ENCODE peak calls at places on chromosomes 12 and 14, in four cellular contexts. T, I, L and W are unnamed samples. For H3K9me3 and H3K4me1, the result is how much of the 10 kb centered on the place peaks cover.

GRCh38 chr14:27315477-27315876 is 717.6 kb upstream of the NOVA1 start:
- DNase-seq in T (no peak), I (no peak), L (no peak), W (no peak)

GRCh38 chr12:29702222-29702621 is 81.5 kb downstream of the TMTC1 start:
- DNase-seq in T (no peak), I (no peak), L (no peak), W (no peak)

GRCh38 chr14:75258803-75259509 is 19.7 kb upstream of the FOS start:
- DNase-seq in T (peak), I (peak), L (peak), W (peak)

GRCh38 chr12:107106241-107107025 is 13.1 kb upstream of the CRY1 start:
- DNase-seq in T (no peak), I (no peak), L (no peak), W (no peak)

GRCh38 chr12:78671295-78671694 is 193.3 kb upstream of the SYT1 start:
- DNase-seq in T (no peak), I (no peak), L (no peak), W (no peak)

GRCh38 chr14:54653764-54654469 is 87.0 kb downstream of the SAMD4A start:
- DNase-seq in T (no peak), I (no peak), L (peak), W (no peak)

GRCh38 chr12:74393265-74393664 is 144.4 kb upstream of the ATXN7L3B start:
- DNase-seq in T (no peak), I (no peak), L (no peak), W (no peak)

GRCh38 chr12:66775941-66776340 is 97.1 kb upstream of the GRIP1 start:
- DNase-seq in T (no peak), I (no peak), L (no peak), W (no peak)

GRCh38 chr12:115791331-115791730 is 486.2 kb downstream of the MED13L start:
- DNase-seq in T (no peak), I (no peak), L (peak), W (no peak)

DNA sequence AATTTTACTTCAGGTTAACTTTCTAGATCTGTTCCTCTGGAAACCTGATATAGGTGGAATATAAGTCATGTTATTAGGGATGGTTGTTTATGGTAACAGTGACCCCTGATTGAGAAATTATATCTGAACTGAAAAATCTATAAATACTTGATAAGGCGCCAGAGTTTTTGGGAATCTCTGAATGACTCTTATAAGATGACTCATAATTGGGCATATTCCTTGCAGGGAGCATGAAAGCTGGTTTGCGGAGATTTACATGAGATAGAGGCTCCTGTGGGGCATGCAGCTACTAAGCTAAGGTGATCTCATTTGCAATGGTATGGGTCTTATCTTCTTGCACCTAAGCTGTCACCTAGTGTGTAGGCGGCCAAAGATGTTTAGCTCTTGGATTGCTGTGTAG is 12.2 kb downstream of the SPX start:
- DNase-seq in T (no peak), I (no peak), L (no peak), W (no peak)
- H3K9me3 ChIP-seq in T (under half), I (under half), L (under half), W (under half)

GRCh38 chr12:124876171-124876570 is 12.5 kb upstream of the SCARB1 start:
- DNase-seq in T (no peak), I (no peak), L (no peak), W (no peak)
- H3K4me1 ChIP-seq in T (under half), I (under half), L (under half), W (under half)

DNA sequence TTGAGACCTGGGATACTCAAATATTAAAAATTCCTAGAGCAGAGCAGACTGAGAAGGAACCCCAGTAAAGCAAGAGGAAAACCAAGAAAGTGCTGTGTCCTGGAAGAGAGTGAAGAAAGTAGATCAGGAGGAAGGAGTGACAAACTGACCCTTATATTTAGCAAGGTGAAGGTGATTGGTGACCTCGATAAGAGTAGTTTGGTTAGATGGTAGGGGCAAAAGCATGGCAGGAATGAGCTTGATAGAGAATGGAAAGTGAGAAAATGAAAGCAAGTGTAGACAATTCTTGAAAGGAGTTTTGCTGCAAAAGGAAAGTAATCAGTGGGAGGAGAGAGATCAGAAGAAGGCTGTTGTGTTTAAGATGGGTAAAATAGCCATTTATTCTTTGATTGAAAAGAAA is 51.1 kb downstream of the RASSF8 start:
- DNase-seq in T (no peak), I (no peak), L (no peak), W (no peak)
- H3K27ac ChIP-seq in T (no peak), I (no peak), L (peak), W (no peak)

DNA sequence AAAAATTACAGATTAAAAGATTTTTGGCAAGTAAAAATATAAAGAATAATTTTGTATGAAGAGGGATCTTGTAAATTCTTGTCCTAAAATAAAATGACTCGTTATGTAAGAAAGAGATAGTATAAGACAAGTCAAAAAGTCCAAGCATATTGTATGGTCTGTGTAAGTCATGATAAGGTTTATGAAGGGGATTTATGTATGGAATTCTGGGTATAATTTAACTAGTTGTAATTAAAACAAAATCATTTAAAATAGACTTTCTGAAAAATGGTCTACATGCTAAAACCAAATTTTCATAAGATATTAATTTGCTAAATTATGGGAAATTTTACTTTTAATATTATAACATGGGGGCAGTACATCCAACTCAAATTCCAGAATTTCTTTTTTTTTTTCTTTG is 17.6 kb upstream of the PEX5 start:
- DNase-seq in T (no peak), I (no peak), L (no peak), W (no peak)
- H3K9me3 ChIP-seq in T (under half), I (under half), L (under half), W (under half)

GRCh38 chr12:113174461-113175384 is 10.6 kb downstream of the DDX54 start:
- DNase-seq in T (peak), I (peak), L (peak), W (peak)
- H3K4me1 ChIP-seq in T (under half), I (under half), L (under half), W (under half)

DNA sequence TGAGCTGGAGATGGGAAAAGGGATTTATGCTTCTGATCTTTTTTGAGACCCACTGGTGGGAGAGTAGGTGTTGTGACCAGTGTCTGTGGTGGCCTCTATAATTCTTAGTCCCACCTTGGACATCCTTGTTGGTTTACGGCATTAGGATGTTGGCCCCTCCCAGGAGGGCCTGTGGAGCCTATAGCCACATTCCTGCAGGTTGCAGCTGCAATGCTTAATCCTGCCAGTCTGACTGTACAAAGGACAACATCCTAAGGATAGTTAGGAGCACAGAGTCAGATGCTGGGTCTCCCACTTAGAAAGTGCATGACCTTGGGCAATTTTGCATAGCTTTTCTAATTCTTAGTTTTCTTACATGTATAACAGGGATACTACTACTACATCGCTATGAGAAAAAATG is 150.9 kb upstream of the SLC38A2 start:
- DNase-seq in T (no peak), I (no peak), L (no peak), W (no peak)
- H3K27ac ChIP-seq in T (no peak), I (no peak), L (no peak), W (no peak)

DNA sequence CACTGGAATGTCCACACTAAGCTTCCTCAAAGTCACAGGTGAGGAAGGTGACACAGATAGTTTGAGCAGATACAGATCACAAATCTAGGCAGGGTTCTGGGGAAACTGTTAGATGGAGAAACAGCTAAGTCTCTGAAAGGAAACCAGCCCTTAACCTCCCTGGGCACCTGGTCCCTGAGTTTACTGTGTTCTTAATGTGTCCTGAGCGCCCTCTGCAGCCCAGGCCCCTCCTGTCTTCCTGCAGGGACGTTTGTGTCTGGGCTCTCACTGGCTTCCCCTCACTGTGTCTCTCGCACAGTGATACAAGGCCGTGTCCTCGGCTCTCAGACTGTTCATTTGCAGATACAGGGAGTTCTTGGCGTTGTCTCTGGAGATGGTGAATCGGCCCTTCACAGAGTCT is 684.3 kb downstream of the TMEM121 start:
- DNase-seq in T (no peak), I (no peak), L (no peak), W (no peak)
- H3K9me3 ChIP-seq in T (under half), I (under half), L (under half), W (under half)